ENCODE peak calls at places on chromosomes 1 and 21, in four cellular contexts. O is WTC11, Q is K562, Z is HepG2. C is an unnamed sample.

GRCh38 chr1:206606867-206607266 is 5.4 kb downstream of the EIF2D start:
- DNase-seq in O (no peak), Q (peak; percentile 53), Z (peak; percentile 56), C (peak; percentile 60)

GRCh38 chr1:5854754-5855153 is 137.5 kb downstream of the NPHP4 start:
- DNase-seq in O (no peak), Q (no peak), Z (no peak), C (no peak)

GRCh38 chr1:220038640-220039039 is 7.7 kb downstream of the EPRS1 start:
- DNase-seq in O (no peak), Q (no peak), Z (no peak), C (no peak)

GRCh38 chr1:79716481-79716880 is 710.0 kb upstream of the ADGRL4 start:
- DNase-seq in O (no peak), Q (no peak), Z (no peak), C (no peak)

GRCh38 chr1:198463709-198464108 is 76.8 kb downstream of the ATP6V1G3 start:
- DNase-seq in O (no peak), Q (no peak), Z (no peak), C (no peak)

GRCh38 chr1:197304626-197305200 is 36.7 kb downstream of the CRB1 start:
- DNase-seq in O (no peak), Q (no peak), Z (no peak), C (no peak)

GRCh38 chr1:192607836-192608235 is 28.1 kb upstream of the RGS13 start:
- DNase-seq in O (no peak), Q (no peak), Z (no peak), C (no peak)

GRCh38 chr1:159826436-159827101 is at the start of gene SLAMF8:
- DNase-seq in O (no peak), Q (no peak), Z (no peak), C (no peak)

GRCh38 chr1:84373446-84374141 is 24.7 kb upstream of the DNASE2B start:
- DNase-seq in O (no peak), Q (no peak), Z (no peak), C (no peak)

GRCh38 chr1:214551052-214551435 is 358 bp downstream of the PTPN14 start:
- DNase-seq in O (peak; percentile 56), Q (no peak), Z (no peak), C (peak; percentile 63)

GRCh38 chr1:234292548-234292947 is 80.7 kb upstream of the COA6 start:
- DNase-seq in O (no peak), Q (no peak), Z (no peak), C (no peak)

GRCh38 chr1:111563619-111564018 is 56.0 kb upstream of the RAP1A start:
- DNase-seq in O (no peak), Q (no peak), Z (no peak), C (no peak)

GRCh38 chr1:21012937-21013336 is 163.8 kb downstream of the EIF4G3 start:
- DNase-seq in O (no peak), Q (no peak), Z (no peak), C (peak; percentile 28)

GRCh38 chr1:28246427-28246832 is 10.5 kb downstream of the ATP5IF1 start:
- DNase-seq in O (no peak), Q (no peak), Z (peak; percentile 78), C (no peak)

GRCh38 chr1:85612704-85613361 is 32.3 kb downstream of the CCN1 start:
- DNase-seq in O (no peak), Q (peak; percentile 42), Z (peak; percentile 85), C (peak; percentile 61)

GRCh38 chr1:245091171-245091621 is 63.6 kb upstream of the KIF26B start:
- DNase-seq in O (no peak), Q (no peak), Z (no peak), C (no peak)

GRCh38 chr21:44892536-44893277 is 19.2 kb upstream of the PTTG1IP start:
- DNase-seq in O (peak; percentile 83), Q (peak; percentile 81), Z (no peak), C (peak; percentile 82)

GRCh38 chr21:16196521-16197208 is 466.9 kb downstream of the USP25 start:
- DNase-seq in O (no peak), Q (no peak), Z (no peak), C (no peak)

GRCh38 chr21:27110956-27111355 is 144.1 kb upstream of the ADAMTS5 start:
- DNase-seq in O (no peak), Q (no peak), Z (no peak), C (no peak)

GRCh38 chr21:42316891-42317290 is 1.7 kb upstream of the TFF3 start:
- DNase-seq in O (no peak), Q (no peak), Z (no peak), C (no peak)
- TF ChIP-seq ELF4 in O (no peak), Q (no peak), Z (no peak), C (no peak)

GRCh38 chr1:235888119-235888643 is 21.5 kb upstream of the LYST start:
- DNase-seq in O (no peak), Q (no peak), Z (no peak), C (no peak)
- TF ChIP-seq ELF4 in O (no peak), Q (no peak), Z (no peak), C (no peak)

GRCh38 chr21:40381111-40381510 is 465.8 kb downstream of the DSCAM start:
- DNase-seq in O (no peak), Q (no peak), Z (no peak), C (no peak)
- TF ChIP-seq ELF4 in O (no peak), Q (no peak), Z (no peak), C (no peak)

GRCh38 chr1:19385869-19386591 is 73.9 kb downstream of the SLC66A1 start:
- DNase-seq in O (no peak), Q (no peak), Z (peak; percentile 78), C (no peak)

GRCh38 chr1:19381261-19381660 is 69.1 kb downstream of the SLC66A1 start:
- DNase-seq in O (no peak), Q (no peak), Z (no peak), C (no peak)

GRCh38 chr1:19385236-19385635 is 73.1 kb downstream of the SLC66A1 start:
- DNase-seq in O (no peak), Q (no peak), Z (no peak), C (no peak)

GRCh38 chr1:19384772-19385187 is 72.7 kb downstream of the SLC66A1 start:
- DNase-seq in O (no peak), Q (no peak), Z (peak; percentile 78), C (no peak)

GRCh38 chr1:19384113-19384512 is 72.0 kb downstream of the SLC66A1 start:
- DNase-seq in O (no peak), Q (peak; percentile 55), Z (no peak), C (peak; percentile 36)
- TF ChIP-seq ELF4 in O (no peak), Q (no peak), Z (no peak), C (no peak)

DNA sequence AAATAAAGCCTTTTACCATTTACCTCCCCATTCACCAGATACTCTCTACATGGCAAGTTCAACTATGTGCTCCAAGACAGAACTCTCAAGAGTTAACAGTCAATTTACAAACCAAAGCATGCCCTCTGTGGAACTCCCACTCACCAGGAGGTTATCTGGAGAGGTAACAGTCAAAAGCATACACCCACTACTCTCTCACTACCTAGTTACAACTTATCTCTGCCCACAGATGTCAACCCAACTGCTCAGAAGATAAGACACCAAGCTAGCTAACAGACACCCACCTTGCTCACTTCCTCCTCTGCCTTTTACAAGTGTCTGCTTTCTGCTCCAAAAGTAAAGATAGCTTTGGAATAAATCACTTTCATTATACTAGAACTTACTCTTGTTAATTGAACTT is 131.0 kb downstream of the TRIM33 start:
- DNase-seq in O (no peak), Q (peak; percentile 97), Z (no peak), C (no peak)
- TF ChIP-seq ELF4 in O (no peak), Q (peak; percentile 96), Z (no peak), C (no peak)

GRCh38 chr1:209457618-209458017 is 125.9 kb upstream of the CAMK1G start:
- DNase-seq in O (no peak), Q (no peak), Z (no peak), C (no peak)

GRCh38 chr1:209456878-209457277 is 126.6 kb upstream of the CAMK1G start:
- DNase-seq in O (no peak), Q (no peak), Z (no peak), C (no peak)

GRCh38 chr1:209454340-209455014 is 129.0 kb upstream of the CAMK1G start:
- DNase-seq in O (no peak), Q (no peak), Z (no peak), C (no peak)

GRCh38 chr1:209455666-209456065 is 127.8 kb upstream of the CAMK1G start:
- DNase-seq in O (no peak), Q (no peak), Z (no peak), C (no peak)

GRCh38 chr1:209455133-209455532 is 128.4 kb upstream of the CAMK1G start:
- DNase-seq in O (no peak), Q (no peak), Z (no peak), C (no peak)
- TF ChIP-seq ELF4 in O (no peak), Q (no peak), Z (no peak), C (no peak)

GRCh38 chr1:50975436-50975835 is 5.4 kb downstream of the CDKN2C start:
- DNase-seq in O (no peak), Q (no peak), Z (no peak), C (no peak)

GRCh38 chr1:50977575-50978143 is 7.6 kb downstream of the CDKN2C start:
- DNase-seq in O (peak; percentile 42), Q (peak; percentile 90), Z (peak; percentile 27), C (no peak)

GRCh38 chr1:50976111-50976889 is 6.3 kb downstream of the CDKN2C start:
- DNase-seq in O (no peak), Q (peak; percentile 61), Z (no peak), C (no peak)

GRCh38 chr1:50978144-50978851 is 8.3 kb downstream of the CDKN2C start:
- DNase-seq in O (peak; percentile 85), Q (peak; percentile 80), Z (peak; percentile 49), C (peak; percentile 61)

DNA sequence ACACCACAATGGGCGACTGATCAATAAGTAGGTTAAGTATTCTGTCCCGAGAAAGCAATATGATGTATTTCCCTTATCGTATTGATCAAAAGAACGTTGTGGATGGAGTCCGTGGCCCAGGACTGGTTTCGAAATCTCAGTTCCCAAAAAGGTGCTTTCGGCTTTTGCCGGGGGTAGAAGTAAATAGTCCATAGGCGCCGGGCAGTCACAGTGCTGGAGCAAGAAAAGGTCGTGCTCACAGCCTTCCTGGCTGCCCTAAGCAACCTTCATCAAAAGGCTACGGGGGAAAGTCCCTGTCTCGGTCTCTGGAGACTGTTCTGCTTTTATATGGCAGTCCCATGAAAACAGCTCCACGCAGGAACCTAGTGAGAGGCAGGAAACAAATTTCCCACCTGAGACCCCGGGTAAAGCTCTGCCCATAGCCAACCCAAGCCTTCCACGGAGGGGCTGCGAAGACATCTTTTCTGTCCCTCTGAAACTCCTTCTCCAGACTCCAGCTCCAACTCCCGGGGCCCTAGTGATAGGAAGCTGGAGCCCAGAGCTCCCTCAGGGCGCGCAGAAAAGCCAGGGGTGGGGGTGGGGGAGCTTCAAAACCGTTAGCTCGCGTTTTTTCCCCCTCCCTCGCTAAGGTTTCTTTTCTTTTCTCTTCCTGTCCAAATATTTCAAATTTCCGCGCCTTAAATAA is 7.0 kb downstream of the CDKN2C start:
- DNase-seq in O (no peak), Q (peak; percentile 78), Z (peak; percentile 36), C (peak; percentile 49)
- TF ChIP-seq ELF4 in O (no peak), Q (no peak), Z (no peak), C (no peak)